ENCODE peak calls at places on chromosomes 12 and 14, in ten cellular contexts. K, Y, F, P, T, Z, R, O, N and E are unnamed samples.

GRCh38 chr12:132774159-132774558 is 12.5 kb upstream of the ANKLE2 start:
- DNase-seq in K (no peak), Y (no peak), F (no peak), P (no peak), T (no peak), Z (no peak), R (no peak), O (no peak), N (no peak), E (no peak)

GRCh38 chr12:21529456-21529855 is 3.4 kb downstream of the SPX start:
- DNase-seq in K (no peak), Y (no peak), F (peak; percentile 29), P (no peak), T (no peak), Z (no peak), R (no peak), O (no peak), N (no peak), E (no peak)

GRCh38 chr12:7970475-7971252 is 34.7 kb upstream of the SLC2A3 start:
- DNase-seq in K (peak; percentile 96), Y (peak; percentile 71), F (peak; percentile 72), P (peak; percentile 61), T (peak; percentile 90), Z (peak; percentile 88), R (peak; percentile 29), O (peak; percentile 93), N (peak; percentile 97), E (peak; percentile 79)

GRCh38 chr12:40993158-40993557 is 195.0 kb upstream of the PDZRN4 start:
- DNase-seq in K (no peak), Y (no peak), F (no peak), P (no peak), T (no peak), Z (no peak), R (no peak), O (no peak), N (no peak), E (no peak)

GRCh38 chr12:52254180-52254964 is 20.1 kb upstream of the KRT86 start:
- DNase-seq in K (no peak), Y (no peak), F (no peak), P (no peak), T (no peak), Z (no peak), R (no peak), O (peak; percentile 26), N (no peak), E (no peak)

GRCh38 chr12:109458086-109458485 is 19.0 kb downstream of the KCTD10 start:
- DNase-seq in K (no peak), Y (no peak), F (no peak), P (no peak), T (no peak), Z (no peak), R (no peak), O (no peak), N (no peak), E (no peak)

GRCh38 chr12:111360325-111360930 is 8.5 kb downstream of the PHETA1 start:
- DNase-seq in K (no peak), Y (no peak), F (no peak), P (no peak), T (no peak), Z (no peak), R (no peak), O (no peak), N (no peak), E (no peak)

GRCh38 chr14:75527449-75528163 is 5.3 kb downstream of the BATF start:
- DNase-seq in K (no peak), Y (no peak), F (no peak), P (no peak), T (no peak), Z (no peak), R (no peak), O (no peak), N (no peak), E (no peak)

GRCh38 chr12:53328043-53328435 is 6.6 kb upstream of the AAAS start:
- DNase-seq in K (no peak), Y (no peak), F (no peak), P (no peak), T (peak; percentile 22), Z (no peak), R (peak; percentile 25), O (no peak), N (no peak), E (peak; percentile 26)
- TF ChIP-seq CTCF in K (no peak), Y (no peak), F (no peak), P (no peak), T (no peak), Z (no peak), R (no peak), O (no peak), N (no peak), E (peak; percentile 42)

GRCh38 chr14:89387922-89388685 is 28.9 kb downstream of the FOXN3 start:
- DNase-seq in K (no peak), Y (no peak), F (no peak), P (no peak), T (no peak), Z (no peak), R (no peak), O (no peak), N (no peak), E (no peak)

GRCh38 chr14:89384636-89385035 is 32.4 kb downstream of the FOXN3 start:
- DNase-seq in K (no peak), Y (no peak), F (no peak), P (no peak), T (no peak), Z (no peak), R (no peak), O (no peak), N (no peak), E (no peak)

GRCh38 chr14:89388853-89389252 is 28.2 kb downstream of the FOXN3 start:
- DNase-seq in K (no peak), Y (no peak), F (no peak), P (no peak), T (no peak), Z (no peak), R (no peak), O (peak; percentile 58), N (no peak), E (no peak)

GRCh38 chr14:89384023-89384422 is 33.0 kb downstream of the FOXN3 start:
- DNase-seq in K (no peak), Y (no peak), F (no peak), P (no peak), T (no peak), Z (no peak), R (peak; percentile 98), O (peak; percentile 45), N (no peak), E (no peak)

DNA sequence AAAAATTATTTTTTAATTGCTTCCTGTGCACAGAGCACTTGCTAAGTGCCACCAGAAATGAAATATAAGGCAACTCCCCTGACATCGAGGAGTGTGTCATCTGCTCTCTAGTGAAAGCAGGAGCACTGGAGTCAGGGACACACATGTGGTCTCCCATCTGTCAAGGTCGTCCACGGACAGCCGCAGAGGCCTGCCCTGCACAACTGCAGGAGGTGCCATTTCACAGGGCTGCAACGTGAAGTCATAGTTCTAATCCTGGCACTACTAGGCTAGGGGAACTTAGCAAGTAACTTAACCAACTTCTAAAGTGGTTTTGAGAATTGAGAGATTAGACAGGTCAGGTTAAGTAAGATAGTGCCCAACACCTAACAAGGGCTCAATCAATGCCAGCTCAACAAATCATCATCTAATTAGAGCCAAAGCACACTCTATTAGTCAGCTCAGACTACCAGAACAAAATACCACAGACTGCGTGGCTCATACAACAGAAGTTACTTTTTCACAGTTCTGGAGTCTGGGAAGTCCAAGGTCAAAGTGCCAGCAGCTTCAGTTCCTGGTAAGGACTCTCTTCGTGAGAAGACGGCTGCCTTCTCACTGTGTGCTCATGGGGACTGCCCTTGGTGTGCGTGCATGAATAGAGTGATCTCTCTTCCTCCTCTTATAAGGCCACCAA is 30.7 kb downstream of the FOXN3 start:
- DNase-seq in K (no peak), Y (no peak), F (no peak), P (no peak), T (peak; percentile 80), Z (no peak), R (no peak), O (peak; percentile 54), N (no peak), E (no peak)
- TF ChIP-seq CTCF in K (no peak), Y (no peak), F (no peak), P (no peak), T (no peak), Z (no peak), R (peak; percentile 23), O (no peak), N (no peak), E (no peak)

GRCh38 chr14:21861153-21861552 is 187.5 kb upstream of the OR4E1 start:
- DNase-seq in K (no peak), Y (no peak), F (no peak), P (no peak), T (no peak), Z (no peak), R (no peak), O (no peak), N (no peak), E (no peak)

GRCh38 chr14:21863289-21863688 is 189.7 kb upstream of the OR4E1 start:
- DNase-seq in K (no peak), Y (no peak), F (no peak), P (no peak), T (no peak), Z (no peak), R (no peak), O (no peak), N (no peak), E (no peak)

DNA sequence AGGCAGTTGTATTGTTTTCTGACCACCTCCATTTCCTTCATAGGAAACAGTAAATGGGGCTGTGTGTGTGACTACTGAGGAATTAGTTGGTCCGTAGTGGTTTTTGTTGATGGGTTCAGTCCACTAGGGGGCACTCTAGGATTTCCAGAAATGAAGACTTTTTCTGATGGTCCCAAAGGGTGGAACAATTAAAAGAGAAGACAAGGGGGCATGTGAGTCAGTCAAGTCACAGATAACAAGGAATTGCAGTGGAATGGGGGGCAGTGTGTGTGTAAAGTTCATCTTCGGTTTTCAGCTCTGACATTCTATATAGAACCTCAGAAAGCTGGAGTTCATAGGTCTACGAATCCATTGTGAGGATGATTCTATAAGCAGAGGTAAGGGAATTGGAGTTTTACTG is 186.6 kb upstream of the OR4E1 start:
- DNase-seq in K (peak; percentile 23), Y (no peak), F (no peak), P (peak; percentile 22), T (no peak), Z (no peak), R (peak; percentile 40), O (no peak), N (peak; percentile 62), E (no peak)
- TF ChIP-seq CTCF in K (peak; percentile 53), Y (peak; percentile 59), F (no peak), P (peak; percentile 60), T (no peak), Z (no peak), R (peak; percentile 84), O (no peak), N (peak; percentile 80), E (peak; percentile 51)

DNA sequence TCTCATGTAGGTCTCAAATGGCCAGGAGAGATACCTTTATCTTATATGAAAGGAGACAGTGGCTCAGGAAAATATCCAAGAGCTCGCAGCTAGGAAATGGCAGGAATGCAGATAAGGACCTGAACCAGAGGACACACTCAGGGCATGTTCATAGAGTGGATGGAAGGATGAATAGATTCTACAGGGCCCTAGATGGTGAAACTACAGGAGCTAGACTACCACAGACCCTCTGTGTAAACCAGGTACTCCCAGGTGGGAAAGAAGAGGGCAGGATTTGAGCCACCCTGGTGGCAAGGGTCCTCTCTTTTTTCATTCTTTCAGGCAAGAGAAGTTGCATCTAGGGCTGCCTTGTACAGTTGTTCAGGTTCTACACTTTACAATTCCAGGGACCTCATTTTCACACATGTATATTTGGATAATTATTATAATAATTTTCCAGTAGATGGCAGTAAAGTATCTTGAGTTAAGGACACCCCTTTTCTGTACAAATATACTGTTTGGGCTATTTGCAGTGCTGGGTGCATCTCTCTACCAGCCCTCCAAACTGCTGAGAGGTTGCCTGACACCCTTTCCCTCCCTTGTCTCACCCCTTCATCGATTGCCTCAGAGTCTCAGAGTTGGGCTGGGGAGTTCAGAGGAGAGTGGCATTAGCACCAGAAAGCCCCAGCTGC is 10.5 kb upstream of the ZDHHC22 start:
- DNase-seq in K (no peak), Y (no peak), F (no peak), P (peak; percentile 28), T (no peak), Z (no peak), R (peak; percentile 65), O (no peak), N (peak; percentile 68), E (no peak)
- TF ChIP-seq CTCF in K (no peak), Y (no peak), F (no peak), P (peak; percentile 7), T (peak; percentile 21), Z (peak; percentile 30), R (peak; percentile 67), O (no peak), N (peak; percentile 28), E (peak; percentile 13)